ENCODE peak calls at places on chromosomes 13 and 19, in seven cellular contexts. M is CD8-positive, alpha-beta T cell; Q is adrenal gland; H is psoas muscle; F is CD4-positive, CD25-positive, alpha-beta regulatory T cell; L is adipocyte; R is brain microvascular endothelial cell. O is an unnamed sample. For H3K27me3, the result is how much of the 10 kb centered on the place peaks cover.

GRCh38 chr19:28437390-28438346 is 775.3 kb downstream of the UQCRFS1 start:
- DNase-seq in M (no peak), Q (no peak), H (no peak), F (no peak), L (no peak), R (no peak), O (no peak)

GRCh38 chr19:47084879-47085439 is 28.6 kb downstream of the ZC3H4 start:
- DNase-seq in M (no peak), Q (peak), H (no peak), F (no peak), L (no peak), R (no peak), O (no peak)

GRCh38 chr19:3440082-3440481 is 40.2 kb downstream of the SMIM24 start:
- DNase-seq in M (peak), Q (no peak), H (peak), F (peak), L (peak), R (no peak), O (peak)

GRCh38 chr13:41193919-41194824 is at the start of gene KBTBD7:
- DNase-seq in M (peak), Q (peak), H (peak), F (peak), L (peak), R (peak), O (peak)

GRCh38 chr13:49620170-49620621 is 8.1 kb upstream of the ARL11 start:
- DNase-seq in M (no peak), Q (no peak), H (no peak), F (no peak), L (no peak), R (no peak), O (no peak)

GRCh38 chr13:111344471-111345191 is 24.2 kb downstream of the TEX29 start:
- DNase-seq in M (no peak), Q (no peak), H (peak), F (no peak), L (peak), R (peak), O (peak)

GRCh38 chr19:46776927-46777911 is 11.2 kb downstream of the SLC1A5 start:
- DNase-seq in M (no peak), Q (no peak), H (no peak), F (no peak), L (no peak), R (no peak), O (no peak)

GRCh38 chr13:114108141-114108761 is 24.2 kb downstream of the RASA3 start:
- DNase-seq in M (no peak), Q (no peak), H (peak), F (no peak), L (no peak), R (no peak), O (no peak)

GRCh38 chr13:66553391-66553790 is 676.7 kb downstream of the PCDH9 start:
- DNase-seq in M (no peak), Q (no peak), H (no peak), F (no peak), L (peak), R (no peak), O (no peak)

GRCh38 chr13:99265823-99266426 is 7.7 kb upstream of the GPR18 start:
- DNase-seq in M (no peak), Q (no peak), H (no peak), F (peak), L (peak), R (peak), O (no peak)

GRCh38 chr19:47580397-47580796 is 7.4 kb upstream of the ZNF541 start:
- DNase-seq in M (no peak), Q (no peak), H (no peak), F (no peak), L (no peak), R (no peak), O (no peak)

GRCh38 chr19:54928299-54928698 is 19.0 kb downstream of the NLRP7 start:
- DNase-seq in M (no peak), Q (no peak), H (no peak), F (no peak), L (no peak), R (no peak), O (peak)

GRCh38 chr13:60701919-60702318 is 304.9 kb downstream of the TDRD3 start:
- DNase-seq in M (no peak), Q (no peak), H (no peak), F (no peak), L (no peak), R (no peak), O (no peak)

GRCh38 chr19:40806385-40807146 is 7.6 kb downstream of the EGLN2 start:
- DNase-seq in M (peak), Q (peak), H (peak), F (peak), L (peak), R (peak), O (peak)

GRCh38 chr13:102584423-102584822 is 12.4 kb upstream of the TPP2 start:
- DNase-seq in M (no peak), Q (no peak), H (no peak), F (no peak), L (no peak), R (no peak), O (peak)

GRCh38 chr13:91813255-91813654 is 414.8 kb downstream of the GPC5 start:
- DNase-seq in M (no peak), Q (no peak), H (no peak), F (no peak), L (no peak), R (no peak), O (peak)

GRCh38 chr13:99087954-99088491 is 110.2 kb upstream of the DOCK9 start:
- DNase-seq in M (peak), Q (peak), H (no peak), F (no peak), L (no peak), R (no peak), O (peak)

GRCh38 chr19:56217039-56217949 is 15.2 kb downstream of the ZSCAN5C start:
- DNase-seq in M (no peak), Q (no peak), H (no peak), F (no peak), L (peak), R (peak), O (no peak)

GRCh38 chr13:41505209-41505835 is 48.0 kb downstream of the RGCC start:
- DNase-seq in M (no peak), Q (no peak), H (no peak), F (no peak), L (peak), R (peak), O (peak)

GRCh38 chr13:48505597-48506091 is 27.2 kb downstream of the RCBTB2 start:
- DNase-seq in M (peak), Q (no peak), H (no peak), F (peak), L (peak), R (no peak), O (no peak)

GRCh38 chr13:24106429-24106828 is 54.1 kb upstream of the SPATA13 start:
- DNase-seq in M (no peak), Q (no peak), H (no peak), F (no peak), L (no peak), R (no peak), O (no peak)

GRCh38 chr13:33637978-33638743 is 179.8 kb upstream of the RFC3 start:
- DNase-seq in M (no peak), Q (peak), H (no peak), F (no peak), L (peak), R (peak), O (no peak)

GRCh38 chr19:58274771-58275199 is 4.0 kb upstream of the ZNF8 start:
- DNase-seq in M (no peak), Q (no peak), H (no peak), F (no peak), L (no peak), R (no peak), O (no peak)

GRCh38 chr13:113536461-113537110 is 46.1 kb upstream of the DCUN1D2 start:
- DNase-seq in M (no peak), Q (no peak), H (no peak), F (no peak), L (no peak), R (no peak), O (no peak)

GRCh38 chr13:88979465-88980180 is 1308.5 kb downstream of the SLITRK5 start:
- DNase-seq in M (peak), Q (no peak), H (no peak), F (no peak), L (no peak), R (no peak), O (no peak)

DNA sequence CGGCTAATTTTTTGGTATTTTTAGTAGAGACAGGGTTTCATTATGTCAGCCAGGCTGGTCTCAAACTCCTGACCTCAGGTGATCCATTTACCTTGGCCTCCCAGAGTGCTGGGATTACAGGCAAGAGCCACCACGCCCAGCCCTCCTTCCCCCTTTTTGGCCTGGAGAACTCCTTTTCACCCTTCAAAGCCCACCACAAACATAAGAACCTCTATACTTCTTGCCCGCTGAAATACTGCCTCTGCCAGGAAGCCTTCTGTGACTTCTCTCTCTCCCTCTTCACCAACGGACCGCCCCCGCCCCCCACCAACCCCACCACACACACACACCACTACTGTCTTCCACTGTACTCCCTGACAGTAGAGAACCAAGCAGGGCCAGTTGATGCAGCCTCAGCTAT is 2.5 kb downstream of the ZNF428 start:
- DNase-seq in M (no peak), Q (no peak), H (no peak), F (no peak), L (no peak), R (no peak), O (no peak)
- H3K4me3 ChIP-seq in M (no peak), Q (no peak), H (no peak), F (no peak), L (no peak), R (no peak), O (no peak)

DNA sequence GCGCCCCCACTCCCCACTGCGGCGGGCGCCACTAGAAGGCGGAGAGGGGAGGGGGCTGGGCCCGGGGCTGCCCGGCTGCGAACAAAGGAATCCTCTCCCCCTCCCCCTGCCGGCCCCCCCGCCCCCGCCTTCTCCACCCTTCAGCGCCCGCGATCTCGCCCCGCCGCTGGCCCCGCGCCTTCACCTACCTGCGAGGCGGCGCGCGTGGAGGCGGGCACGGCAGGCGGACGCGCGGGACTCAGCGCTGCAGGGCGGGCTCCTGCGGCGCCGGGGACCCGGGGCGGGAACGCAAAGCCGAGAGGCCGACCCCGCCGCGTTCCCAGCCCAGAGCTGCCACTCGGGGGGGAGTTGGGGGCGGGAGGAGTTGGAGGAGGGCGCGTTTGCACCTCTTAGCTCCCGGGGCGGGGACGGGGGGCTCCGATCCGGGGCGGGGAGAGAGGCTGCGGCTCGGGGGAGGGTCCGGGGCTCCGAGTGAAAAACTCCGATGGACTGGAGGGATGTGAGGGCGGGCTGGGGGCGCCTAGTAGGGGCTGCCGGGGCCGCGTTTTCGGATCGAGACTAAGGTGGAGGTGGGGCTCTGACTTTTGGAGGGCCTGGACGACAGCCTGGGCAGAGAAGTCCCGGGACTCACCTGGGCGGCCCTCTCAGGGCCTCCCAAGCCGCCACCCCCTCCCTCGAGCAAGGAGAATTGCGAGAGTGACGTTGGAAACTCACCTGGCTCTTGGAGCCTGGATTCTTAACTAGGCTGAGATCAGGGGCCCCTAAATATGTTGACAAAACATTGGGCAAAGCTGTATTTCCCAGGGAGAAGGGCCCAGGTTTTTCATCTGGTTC is at the start of gene FBN3:
- DNase-seq in M (no peak), Q (no peak), H (no peak), F (no peak), L (no peak), R (no peak), O (no peak)
- H3K27me3 ChIP-seq in M (under half), Q (under half), H (half or more), F (under half), L (half or more), R (under half), O (under half)

DNA sequence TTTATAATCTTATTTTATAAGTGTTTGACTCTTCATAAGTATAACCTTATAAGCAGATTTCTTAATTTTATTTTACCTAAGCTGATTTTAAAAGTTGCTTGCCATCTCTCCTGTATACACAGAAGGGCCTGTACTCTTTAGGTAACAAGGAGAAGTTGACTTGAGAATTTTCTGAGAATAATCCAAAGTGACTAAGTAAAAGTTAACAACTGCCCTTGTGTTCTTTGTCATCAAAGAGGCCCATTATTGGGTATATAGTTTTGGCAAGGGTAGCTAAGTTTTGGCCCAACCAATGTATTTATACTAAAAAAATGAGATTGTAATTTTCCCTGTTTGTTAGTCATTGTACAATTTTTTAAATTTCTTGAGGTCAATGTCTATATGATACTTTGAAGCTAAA is 3.2 kb downstream of the LCP1 start:
- DNase-seq in M (no peak), Q (no peak), H (no peak), F (no peak), L (no peak), R (no peak), O (no peak)
- H3K4me3 ChIP-seq in M (peak), Q (no peak), H (no peak), F (peak), L (no peak), R (no peak), O (no peak)

GRCh38 chr19:1773173-1773572 is 19.9 kb downstream of the ONECUT3 start:
- DNase-seq in M (no peak), Q (no peak), H (no peak), F (no peak), L (no peak), R (no peak), O (peak)

GRCh38 chr19:1775951-1776605 is 22.8 kb downstream of the ONECUT3 start:
- DNase-seq in M (no peak), Q (no peak), H (no peak), F (no peak), L (no peak), R (no peak), O (no peak)

GRCh38 chr19:1776606-1777147 is 23.4 kb downstream of the ONECUT3 start:
- DNase-seq in M (no peak), Q (no peak), H (no peak), F (no peak), L (no peak), R (no peak), O (no peak)

GRCh38 chr19:1777149-1777548 is 23.8 kb downstream of the ONECUT3 start:
- DNase-seq in M (no peak), Q (no peak), H (no peak), F (no peak), L (no peak), R (no peak), O (no peak)

GRCh38 chr19:1774999-1775772 is 21.9 kb downstream of the ONECUT3 start:
- DNase-seq in M (no peak), Q (no peak), H (no peak), F (no peak), L (peak), R (no peak), O (peak)
- H3K27me3 ChIP-seq in M (under half), Q (half or more), H (half or more), F (under half), L (under half), R (half or more), O (under half)

DNA sequence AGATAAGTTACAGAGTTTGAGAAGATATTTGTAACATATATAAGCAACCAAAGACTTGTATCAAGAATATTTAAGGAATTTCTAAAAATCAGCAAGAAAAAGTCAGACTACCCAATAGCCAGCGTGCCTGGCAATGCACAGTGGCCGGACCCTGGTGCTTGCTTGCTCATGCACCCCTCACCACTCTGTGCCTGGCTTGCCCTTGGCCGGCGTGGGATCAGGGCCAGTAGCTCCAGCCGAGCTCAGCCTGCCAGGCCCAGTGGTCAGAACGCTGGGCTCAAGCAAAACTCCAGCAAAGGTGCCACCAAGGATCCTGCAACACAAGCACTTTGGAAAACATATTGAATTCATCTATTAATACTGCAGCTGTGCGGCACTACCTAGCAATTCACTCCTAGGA is 95.1 kb downstream of the KATNAL1 start:
- DNase-seq in M (no peak), Q (no peak), H (no peak), F (no peak), L (no peak), R (no peak), O (no peak)
- H3K4me3 ChIP-seq in M (no peak), Q (no peak), H (no peak), F (no peak), L (no peak), R (no peak), O (no peak)

GRCh38 chr13:44695520-44695919 is 119.4 kb upstream of the TSC22D1 start:
- DNase-seq in M (no peak), Q (no peak), H (no peak), F (no peak), L (no peak), R (no peak), O (no peak)
- H3K27me3 ChIP-seq in M (under half), Q (under half), H (under half), F (under half), L (under half), R (under half), O (under half)

DNA sequence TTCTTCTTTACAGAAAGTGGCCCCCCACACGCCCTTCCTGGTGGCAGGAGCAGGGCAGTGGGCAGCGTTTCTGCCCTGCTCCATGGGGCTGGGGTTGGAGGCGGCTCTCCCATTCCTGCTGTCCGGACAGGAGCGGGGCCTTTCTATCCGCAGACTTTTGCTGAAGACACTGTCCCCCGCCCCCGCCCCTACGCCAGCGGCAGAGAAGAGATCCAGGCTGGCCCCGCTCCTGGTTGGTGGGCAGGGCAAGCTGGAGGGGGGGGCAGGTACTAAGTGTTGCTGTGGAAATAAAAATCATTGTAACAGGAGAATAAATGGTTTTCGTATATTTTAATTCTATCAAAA is 81.7 kb downstream of the ZNF429 start:
- DNase-seq in M (no peak), Q (peak), H (no peak), F (no peak), L (no peak), R (no peak), O (no peak)
- H3K4me3 ChIP-seq in M (peak), Q (peak), H (peak), F (no peak), L (no peak), R (no peak), O (no peak)

GRCh38 chr19:50820086-50820485 is 3.5 kb downstream of the KLK1 start:
- DNase-seq in M (no peak), Q (no peak), H (no peak), F (no peak), L (no peak), R (no peak), O (no peak)

GRCh38 chr19:50819636-50820035 is 4.0 kb downstream of the KLK1 start:
- DNase-seq in M (no peak), Q (no peak), H (no peak), F (no peak), L (no peak), R (no peak), O (no peak)

GRCh38 chr19:50818859-50819472 is 4.6 kb downstream of the KLK1 start:
- DNase-seq in M (no peak), Q (no peak), H (no peak), F (no peak), L (no peak), R (no peak), O (no peak)

GRCh38 chr19:50820549-50821247 is 2.9 kb downstream of the KLK1 start:
- DNase-seq in M (no peak), Q (no peak), H (no peak), F (no peak), L (no peak), R (no peak), O (no peak)

DNA sequence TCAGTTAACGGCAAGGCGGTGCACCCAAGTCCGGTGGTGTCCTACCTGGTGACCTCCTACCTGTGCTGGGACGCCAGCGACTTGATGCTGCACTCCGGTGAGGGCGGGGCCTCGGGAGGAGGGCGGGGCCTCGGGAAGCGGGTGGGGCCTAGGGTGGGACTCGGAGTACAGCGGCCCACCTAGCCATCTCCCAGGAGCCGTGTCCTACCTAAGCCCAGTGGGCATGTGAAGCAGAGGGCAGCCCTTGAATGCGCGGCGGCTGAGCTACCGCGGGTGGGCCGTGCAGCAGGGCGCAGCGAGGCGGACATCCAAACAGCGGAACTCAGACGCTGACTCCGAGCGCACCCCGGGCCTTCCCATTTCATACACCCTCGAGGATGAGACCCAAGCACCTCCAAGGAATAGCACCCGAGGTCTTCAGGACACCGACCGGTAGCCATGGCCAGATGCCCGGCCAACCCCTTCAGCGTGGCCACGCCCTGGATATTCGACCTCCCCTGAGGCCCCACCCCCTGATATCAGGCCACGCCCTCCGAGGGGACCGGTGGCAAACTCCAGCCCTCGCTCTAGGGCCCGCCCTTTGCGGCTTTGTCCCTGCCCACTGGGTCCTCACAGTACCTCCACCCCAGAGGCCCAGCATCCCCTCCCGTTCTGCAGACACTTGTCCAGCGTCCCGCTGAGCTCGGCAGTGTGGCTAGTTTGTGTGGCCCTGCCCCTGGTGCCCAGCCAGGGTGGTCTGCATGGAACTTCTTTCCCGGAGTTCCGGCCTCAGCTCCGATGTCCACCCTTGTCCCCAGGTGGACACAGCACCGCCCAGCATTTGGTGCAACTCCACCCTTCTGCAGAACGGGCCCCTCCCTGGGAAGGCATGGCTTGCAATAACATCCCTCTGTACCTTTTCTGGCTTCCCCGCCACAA is 5.4 kb downstream of the KLK1 start:
- DNase-seq in M (peak), Q (peak), H (peak), F (peak), L (peak), R (peak), O (no peak)
- H3K27me3 ChIP-seq in M (under half), Q (under half), H (half or more), F (under half), L (half or more), R (under half), O (under half)

O was measured in SJCRH30.